ENCODE peak calls at places on chromosomes 4 and X, in seven cellular contexts. J is tibial artery, H is aorta, R is Caco-2, E is bronchial epithelial cell, A is gastrocnemius medialis, B is foreskin fibroblast. I is an unnamed sample.

GRCh38 chrX:17032351-17032750 is 85.9 kb downstream of the REPS2 start:
- DNase-seq in H (peak), E (peak), R (no peak), A (peak), B (peak), J (peak), I (no peak)

GRCh38 chr4:5206391-5206790 is 155.1 kb downstream of the STK32B start:
- DNase-seq in H (no peak), B (peak), A (peak), E (no peak), R (no peak), J (no peak), I (peak)

GRCh38 chrX:42519666-42520231 is 258.2 kb downstream of the PPP1R2C start:
- DNase-seq in A (no peak), R (no peak), B (peak), J (no peak), E (peak), H (no peak), I (no peak)

GRCh38 chrX:13662537-13662841 is 9.5 kb downstream of the TCEANC start:
- DNase-seq in J (no peak), R (no peak), H (no peak), A (no peak), E (no peak), B (peak), I (no peak)

GRCh38 chr4:126986828-126987227 is 645.9 kb upstream of the INTU start:
- DNase-seq in B (peak), J (no peak), H (no peak), E (peak), R (no peak), A (no peak), I (no peak)

GRCh38 chrX:44873415-44874270 is 655 bp downstream of the KDM6A start:
- DNase-seq in B (peak), E (no peak), R (peak), A (peak), H (peak), J (peak), I (peak)

GRCh38 chrX:100973411-100973810 is 3.9 kb downstream of the ARL13A start:
- DNase-seq in H (no peak), E (peak), A (no peak), J (no peak), R (no peak), B (peak), I (no peak)

GRCh38 chr4:143358923-143359694 is 22.4 kb downstream of the GAB1 start:
- DNase-seq in R (peak), B (peak), E (peak), H (peak), A (no peak), J (no peak), I (no peak)

GRCh38 chr4:96317924-96318323 is 478.0 kb downstream of the PDHA2 start:
- DNase-seq in H (no peak), J (no peak), B (no peak), R (no peak), E (no peak), A (no peak), I (no peak)

GRCh38 chrX:40151211-40152172 is 53.7 kb upstream of the BCOR start:
- DNase-seq in J (no peak), A (peak), B (no peak), H (no peak), E (no peak), R (no peak), I (peak)

GRCh38 chr4:169015237-169015636 is 5.2 kb upstream of the CBR4 start:
- DNase-seq in J (peak), R (no peak), A (peak), E (no peak), B (no peak), H (no peak), I (peak)

GRCh38 chr4:53919605-53920004 is 144.8 kb downstream of the CHIC2 start:
- DNase-seq in B (peak), H (no peak), R (no peak), J (no peak), E (no peak), A (no peak), I (no peak)

GRCh38 chrX:132636080-132636479 is 147.2 kb upstream of the MBNL3 start:
- DNase-seq in E (peak), H (no peak), R (no peak), J (no peak), A (no peak), B (no peak), I (no peak)

GRCh38 chr4:70705856-70706461 is 15.8 kb upstream of the RUFY3 start:
- DNase-seq in A (no peak), E (peak), B (no peak), R (no peak), H (no peak), J (no peak), I (no peak)

GRCh38 chrX:104684077-104684476 is 118.1 kb downstream of the IL1RAPL2 start:
- DNase-seq in J (no peak), A (no peak), B (no peak), E (no peak), H (no peak), R (no peak), I (no peak)

GRCh38 chr4:154731756-154732155 is 12.0 kb upstream of the LRAT start:
- DNase-seq in J (no peak), H (no peak), B (no peak), E (peak), R (no peak), A (no peak), I (no peak)

GRCh38 chr4:6221296-6221850 is 21.0 kb upstream of the JAKMIP1 start:
- DNase-seq in A (no peak), H (no peak), J (peak), B (no peak), R (no peak), E (no peak), I (no peak)

GRCh38 chrX:19728915-19729314 is 158.5 kb downstream of the SH3KBP1 start:
- DNase-seq in B (no peak), H (no peak), E (no peak), R (no peak), J (no peak), A (no peak), I (no peak)

GRCh38 chrX:19709812-19710518 is 177.4 kb downstream of the SH3KBP1 start:
- DNase-seq in A (no peak), H (no peak), B (peak), J (no peak), R (no peak), E (peak), I (no peak)

GRCh38 chrX:38803609-38804480 is 2.6 kb downstream of the MID1IP1 start:
- DNase-seq in R (peak), A (peak), B (peak), E (peak), J (peak), H (peak), I (peak)

GRCh38 chrX:134026732-134027311 is 41.4 kb upstream of the GPC3 start:
- DNase-seq in R (peak), A (no peak), B (peak), J (peak), E (peak), H (peak), I (no peak)

GRCh38 chrX:52346462-52347165 is 22.2 kb upstream of the XAGE2 start:
- DNase-seq in J (no peak), B (peak), A (no peak), E (peak), R (no peak), H (no peak), I (no peak)

GRCh38 chr4:52577285-52577968 is 81.7 kb downstream of the USP46 start:
- DNase-seq in E (peak), B (peak), A (no peak), H (no peak), R (no peak), J (no peak), I (no peak)

GRCh38 chr4:24363751-24364150 is 220.6 kb downstream of the DHX15 start:
- DNase-seq in A (no peak), J (no peak), R (no peak), E (no peak), B (no peak), H (no peak), I (no peak)

GRCh38 chr4:16952462-16952871 is 54.0 kb upstream of the LDB2 start:
- DNase-seq in B (no peak), H (no peak), R (no peak), E (no peak), A (no peak), J (no peak), I (no peak)
- H3K4me3 ChIP-seq in B (peak), H (no peak), R (no peak), E (no peak), A (no peak), J (peak), I (no peak)

GRCh38 chrX:135520553-135521404 is at the start of gene INTS6L:
- DNase-seq in B (peak), J (peak), H (peak), E (peak), A (peak), R (peak), I (peak)

GRCh38 chrX:135521405-135522131 is 1.1 kb downstream of the INTS6L start:
- DNase-seq in R (peak), A (peak), J (peak), E (peak), H (peak), B (peak), I (peak)

GRCh38 chrX:135518161-135518560 is 2.3 kb upstream of the INTS6L start:
- DNase-seq in A (no peak), B (no peak), E (no peak), R (no peak), H (no peak), J (no peak), I (no peak)

GRCh38 chrX:135522132-135522530 is 1.7 kb downstream of the INTS6L start:
- DNase-seq in B (no peak), R (no peak), A (no peak), J (no peak), H (no peak), E (no peak), I (no peak)

GRCh38 chrX:135520022-135520552 is 373 bp upstream of the INTS6L start:
- DNase-seq in H (no peak), B (peak), A (no peak), E (peak), J (no peak), R (no peak), I (no peak)
- H3K4me3 ChIP-seq in H (peak), B (peak), A (peak), E (peak), J (peak), R (no peak), I (peak)

GRCh38 chrX:31337332-31337731 is 265.5 kb upstream of the FTHL17 start:
- DNase-seq in B (no peak), A (no peak), J (no peak), E (no peak), R (no peak), H (no peak), I (no peak)
- H3K4me3 ChIP-seq in B (no peak), A (no peak), J (no peak), E (no peak), R (no peak), H (no peak), I (no peak)

DNA sequence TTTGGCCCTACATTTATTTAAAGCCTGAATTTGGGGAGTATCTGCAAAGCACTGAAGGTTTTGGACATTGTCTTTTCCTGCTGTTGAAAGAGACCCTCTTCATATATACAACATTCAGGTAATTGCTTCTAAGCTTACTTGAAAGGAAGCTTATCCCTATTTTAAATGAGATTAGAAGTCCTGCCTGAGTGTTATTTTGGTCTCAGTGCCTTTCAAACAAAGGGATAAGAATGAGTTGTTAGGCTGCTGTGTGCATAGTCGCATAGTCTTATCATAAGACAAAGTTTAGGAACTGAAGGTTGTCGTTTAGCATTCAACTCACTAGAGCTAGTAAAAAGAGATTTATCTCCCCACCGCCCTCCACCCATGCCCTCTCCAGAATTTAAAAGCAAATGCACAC is 5.7 kb downstream of the HERC3 start:
- DNase-seq in A (no peak), B (no peak), J (no peak), H (no peak), R (no peak), E (no peak), I (no peak)
- H3K4me3 ChIP-seq in A (no peak), B (no peak), J (no peak), H (no peak), R (no peak), E (no peak), I (no peak)